ENCODE peak calls at places on chromosomes 6 and 20, in seven cellular contexts. J, H, O, W, M, K and E are unnamed samples.

GRCh38 chr6:143117108-143117507 is 56.4 kb downstream of the AIG1 start:
- DNase-seq in O (no peak), M (no peak), J (no peak), W (no peak), H (no peak), K (no peak), E (no peak)

GRCh38 chr6:38713812-38714211 is 1.3 kb upstream of the DNAH8 start:
- DNase-seq in H (peak; percentile 39), W (no peak), K (no peak), M (no peak), O (no peak), J (no peak), E (no peak)

GRCh38 chr20:41133709-41134361 is 3.5 kb upstream of the PLCG1 start:
- DNase-seq in J (no peak), M (no peak), W (no peak), K (no peak), H (peak; percentile 85), O (peak; percentile 95), E (peak; percentile 96)

GRCh38 chr6:2839195-2839981 is 2.3 kb downstream of the SERPINB1 start:
- DNase-seq in W (no peak), K (peak; percentile 79), M (peak; percentile 83), J (no peak), O (no peak), H (no peak), E (no peak)

GRCh38 chr20:17626217-17627007 is 55.6 kb downstream of the RRBP1 start:
- DNase-seq in O (no peak), M (no peak), H (no peak), W (peak; percentile 71), J (no peak), K (no peak), E (no peak)

GRCh38 chr6:11810854-11811643 is 32.4 kb upstream of the ADTRP start:
- DNase-seq in W (no peak), K (no peak), J (no peak), H (no peak), O (no peak), M (no peak), E (no peak)

GRCh38 chr6:106141441-106142237 is 55.5 kb downstream of the PRDM1 start:
- DNase-seq in O (no peak), M (no peak), K (no peak), W (no peak), H (peak; percentile 61), J (no peak), E (no peak)

GRCh38 chr6:119147101-119148053 is 68.9 kb upstream of the FAM184A start:
- DNase-seq in K (peak; percentile 96), O (peak; percentile 93), J (peak; percentile 81), W (peak; percentile 60), H (no peak), M (peak; percentile 79), E (peak; percentile 75)

GRCh38 chr20:12414446-12415274 is 497.0 kb downstream of the BTBD3 start:
- DNase-seq in O (no peak), W (no peak), J (no peak), M (no peak), K (no peak), H (no peak), E (no peak)

GRCh38 chr6:150070236-150070860 is 1.4 kb upstream of the ULBP3 start:
- DNase-seq in J (no peak), O (no peak), M (no peak), K (no peak), H (peak; percentile 31), W (no peak), E (no peak)

GRCh38 chr6:113860165-113860955 is 3.2 kb downstream of the MARCKS start:
- DNase-seq in M (peak; percentile 4), W (peak; percentile 46), K (no peak), J (peak; percentile 14), H (no peak), O (no peak), E (no peak)

GRCh38 chr6:36777806-36778205 is 61.4 kb downstream of the CPNE5 start:
- DNase-seq in J (no peak), K (no peak), W (no peak), H (no peak), O (no peak), M (no peak), E (no peak)

GRCh38 chr6:156783958-156784357 is 6.8 kb downstream of the ARID1B start:
- DNase-seq in O (no peak), H (no peak), J (no peak), M (no peak), W (no peak), K (no peak), E (no peak)

GRCh38 chr6:13194852-13195251 is 133.5 kb downstream of the TBC1D7 start:
- DNase-seq in H (peak; percentile 84), W (no peak), O (no peak), J (peak; percentile 46), M (peak; percentile 63), K (peak; percentile 21), E (no peak)

GRCh38 chr20:6120491-6120988 is 2.3 kb downstream of the FERMT1 start:
- DNase-seq in O (no peak), W (no peak), M (no peak), J (no peak), H (no peak), K (no peak), E (no peak)
- H3K27ac ChIP-seq in O (peak overlapping the region; percentile 17), W (no peak overlapping the region), M (no peak overlapping the region), J (no peak overlapping the region), H (no peak overlapping the region), K (no peak overlapping the region), E (peak overlapping the region; percentile 100)

DNA sequence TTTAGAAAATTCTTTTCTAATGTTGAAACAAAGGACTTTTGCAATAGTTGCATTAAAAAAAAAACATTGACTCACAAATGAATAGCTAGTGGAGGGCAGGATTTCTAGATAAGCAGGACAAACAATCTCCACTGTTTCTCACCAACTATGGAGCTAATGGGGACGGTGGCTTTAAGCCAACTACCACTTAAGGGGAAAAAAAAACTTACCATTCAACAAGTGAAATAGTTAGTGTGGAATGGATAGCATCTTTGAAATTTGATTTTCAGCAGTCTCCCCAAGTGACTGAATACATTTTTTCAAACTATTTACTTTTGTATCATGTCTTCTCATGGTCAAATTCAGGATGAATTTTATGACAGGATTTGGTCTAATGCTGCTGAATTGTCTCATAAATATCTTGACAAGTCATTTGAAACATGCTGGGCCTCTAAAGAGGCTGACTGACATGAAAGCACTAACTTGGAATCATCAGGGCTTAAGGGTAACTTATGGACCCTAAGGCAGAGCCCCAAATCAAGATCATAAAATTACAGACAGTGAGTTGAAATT is 100.5 kb downstream of the EYA4 start:
- DNase-seq in H (no peak), K (no peak), J (no peak), W (no peak), O (no peak), M (peak; percentile 75), E (no peak)
- H3K27ac ChIP-seq in H (no peak overlapping the region), K (no peak overlapping the region), J (no peak overlapping the region), W (no peak overlapping the region), O (no peak overlapping the region), M (peak overlapping the region; percentile 87), E (no peak overlapping the region)

DNA sequence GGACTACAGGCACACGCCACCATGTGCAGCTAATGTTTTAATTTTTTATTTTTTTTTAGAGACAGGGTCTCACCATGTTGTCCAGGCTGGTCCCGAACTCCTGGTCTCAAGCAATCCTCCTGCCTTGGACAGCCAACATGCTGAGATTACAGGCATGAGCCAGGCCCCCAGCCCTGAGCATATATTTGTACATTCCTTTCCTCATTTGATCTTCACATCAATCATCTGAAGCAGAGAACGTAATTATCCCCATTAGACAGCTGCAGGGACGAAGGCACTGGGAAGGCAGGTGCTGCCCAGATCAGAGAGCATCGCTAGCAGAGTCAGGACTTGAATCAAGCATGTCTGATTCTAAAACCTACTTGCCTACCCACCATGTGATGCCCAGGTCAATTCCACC is 41.0 kb upstream of the SIRPA start:
- DNase-seq in M (no peak), J (no peak), H (no peak), W (no peak), O (no peak), K (no peak), E (no peak)
- H3K27ac ChIP-seq in M (no peak overlapping the region), J (no peak overlapping the region), H (no peak overlapping the region), W (no peak overlapping the region), O (no peak overlapping the region), K (no peak overlapping the region), E (no peak overlapping the region)

DNA sequence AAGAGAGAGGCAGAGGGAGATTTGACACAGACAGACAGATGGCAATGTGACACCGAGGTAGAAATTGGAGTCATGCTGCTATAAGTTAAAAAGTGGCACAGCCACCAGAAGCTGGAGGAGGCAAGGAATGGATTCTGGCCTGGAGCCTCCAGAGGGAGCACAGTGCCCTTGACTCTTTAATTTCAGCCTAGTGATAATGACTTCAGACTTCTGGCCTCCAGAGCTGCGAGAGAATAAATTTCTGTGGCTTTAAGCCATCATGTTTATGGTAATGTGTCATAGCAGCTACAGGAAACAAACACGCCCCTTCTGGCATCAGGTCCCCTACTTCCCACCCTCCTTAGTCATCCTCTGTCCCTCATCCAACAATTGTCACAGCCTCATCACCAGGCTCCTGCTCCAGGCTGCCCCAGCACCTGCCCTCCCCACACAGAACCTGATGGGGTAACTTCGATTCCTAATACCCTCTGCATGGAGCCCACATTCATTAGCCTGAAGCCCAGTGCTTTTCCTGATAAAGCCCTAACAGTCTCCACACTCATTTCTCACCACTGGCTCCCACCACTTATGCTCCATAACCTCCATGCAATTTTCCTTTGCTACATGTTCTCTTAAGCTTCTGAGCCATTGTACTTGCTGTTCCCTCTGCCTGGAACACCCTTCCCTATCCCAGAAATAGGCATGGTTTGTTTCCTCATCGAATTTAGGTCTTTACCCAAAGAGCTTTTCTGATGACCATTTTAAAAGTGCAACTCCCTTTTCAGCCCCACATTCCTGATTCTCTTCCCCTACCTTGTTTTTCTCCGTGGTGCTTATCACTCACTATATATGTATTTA is 69.7 kb upstream of the TOX2 start:
- DNase-seq in H (peak; percentile 60), W (peak; percentile 23), O (peak; percentile 13), K (peak; percentile 74), J (peak; percentile 52), M (peak; percentile 38), E (peak; percentile 67)
- H3K27ac ChIP-seq in H (no peak overlapping the region), W (no peak overlapping the region), O (no peak overlapping the region), K (no peak overlapping the region), J (no peak overlapping the region), M (peak overlapping the region; percentile 32), E (peak overlapping the region; percentile 72)

GRCh38 chr6:125942677-125943527 is 13.7 kb upstream of the HINT3 start:
- DNase-seq in O (peak; percentile 57), M (no peak), W (no peak), H (no peak), K (no peak), J (no peak), E (no peak)

GRCh38 chr6:125944896-125945295 is 11.7 kb upstream of the HINT3 start:
- DNase-seq in H (no peak), J (no peak), W (no peak), O (no peak), M (no peak), K (no peak), E (no peak)

GRCh38 chr6:125944434-125944816 is 12.1 kb upstream of the HINT3 start:
- DNase-seq in J (peak; percentile 77), K (no peak), M (peak; percentile 89), H (no peak), O (no peak), W (peak; percentile 30), E (no peak)

GRCh38 chr6:125945378-125946141 is 11.0 kb upstream of the HINT3 start:
- DNase-seq in O (no peak), H (no peak), J (peak; percentile 56), W (no peak), M (peak; percentile 70), K (no peak), E (no peak)

GRCh38 chr6:125943528-125944433 is 12.8 kb upstream of the HINT3 start:
- DNase-seq in K (no peak), J (no peak), M (no peak), W (no peak), H (no peak), O (no peak), E (no peak)
- H3K27ac ChIP-seq in K (no peak overlapping the region), J (no peak overlapping the region), M (peak overlapping the region; percentile 93), W (no peak overlapping the region), H (no peak overlapping the region), O (peak overlapping the region; percentile 97), E (peak overlapping the region; percentile 71)